ENCODE peak calls at places on chromosomes 13 and 19, in seven cellular contexts. J is fibroblast of lung; F is tibial artery; P is right lobe of liver; B is CD8-positive, alpha-beta memory T cell; E is left ventricle myocardium inferior; S is stomach. Q is an unnamed sample. For H3K27me3, the result is how much of the 10 kb centered on the place peaks cover.

GRCh38 chr19:43719378-43719868 is 3.5 kb downstream of the IRGC start:
- DNase-seq in J (no peak), F (no peak), P (no peak), B (no peak), E (no peak), S (no peak), Q (no peak)

GRCh38 chr13:108967371-108967770 is 338.0 kb downstream of the MYO16 start:
- DNase-seq in J (no peak), F (no peak), P (no peak), B (no peak), E (no peak), S (no peak), Q (no peak)

GRCh38 chr19:29040291-29040690 is 172.7 kb downstream of the UQCRFS1 start:
- DNase-seq in J (no peak), F (no peak), P (no peak), B (no peak), E (no peak), S (no peak), Q (no peak)

GRCh38 chr13:100725472-100725871 is 50.9 kb upstream of the TMTC4 start:
- DNase-seq in J (no peak), F (no peak), P (no peak), B (no peak), E (no peak), S (no peak), Q (no peak)

GRCh38 chr13:82772802-82773201 is 1109.5 kb downstream of the SLITRK1 start:
- DNase-seq in J (peak), F (no peak), P (no peak), B (no peak), E (no peak), S (no peak), Q (no peak)

GRCh38 chr13:94234766-94235165 is 244.7 kb downstream of the DCT start:
- DNase-seq in J (no peak), F (no peak), P (no peak), B (no peak), E (no peak), S (no peak), Q (no peak)

GRCh38 chr13:75489502-75490263 is 7.7 kb upstream of the TBC1D4 start:
- DNase-seq in J (peak), F (no peak), P (peak), B (no peak), E (no peak), S (peak), Q (no peak)

GRCh38 chr13:106277483-106278154 is 257.8 kb downstream of the EFNB2 start:
- DNase-seq in J (no peak), F (no peak), P (no peak), B (no peak), E (peak), S (no peak), Q (peak)

DNA sequence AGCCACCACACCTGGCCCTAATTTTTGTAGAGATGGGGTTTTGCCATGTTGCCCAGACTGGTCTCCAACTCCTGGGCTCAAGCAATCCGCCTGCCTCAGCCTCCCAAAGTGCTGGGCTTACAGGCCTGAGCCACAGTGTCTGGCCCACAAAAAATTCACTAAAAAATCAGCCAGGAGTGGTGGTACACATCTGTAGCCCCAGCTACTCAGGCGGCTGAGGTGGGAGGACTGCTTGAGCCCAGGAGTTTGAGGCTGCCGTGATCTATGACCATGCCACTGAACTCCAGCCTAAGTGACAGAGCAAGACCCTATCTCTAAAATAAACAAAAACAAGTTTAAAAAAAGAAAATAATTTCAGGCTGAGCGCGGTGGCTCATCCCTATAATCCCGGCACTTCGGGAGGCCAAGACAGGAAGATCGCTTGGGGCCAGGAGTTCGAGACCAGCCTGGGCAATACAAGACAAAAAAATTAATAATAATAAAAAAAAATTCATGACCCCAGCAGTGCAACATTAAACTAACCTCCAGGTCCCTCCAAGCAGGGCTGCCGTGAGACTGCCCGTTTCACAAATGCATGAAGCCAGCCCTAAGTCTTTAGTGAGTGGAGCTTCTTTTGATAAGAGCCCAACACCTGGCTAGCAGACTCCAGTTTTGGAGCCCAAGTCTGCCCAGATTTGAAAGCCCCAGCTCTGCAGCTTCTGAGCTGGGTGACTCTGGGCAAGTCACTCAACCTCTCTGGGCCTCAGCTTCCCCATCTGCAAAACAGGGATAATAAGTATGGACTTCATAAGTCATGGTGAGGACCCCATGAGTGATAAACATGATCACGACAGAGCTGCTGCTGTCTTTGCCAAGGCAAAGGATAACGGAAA is 38.6 kb upstream of the NANOS3 start:
- DNase-seq in J (no peak), F (no peak), P (no peak), B (no peak), E (no peak), S (no peak), Q (no peak)
- H3K4me3 ChIP-seq in J (peak), F (peak), P (no peak), B (peak), E (peak), S (peak), Q (no peak)

DNA sequence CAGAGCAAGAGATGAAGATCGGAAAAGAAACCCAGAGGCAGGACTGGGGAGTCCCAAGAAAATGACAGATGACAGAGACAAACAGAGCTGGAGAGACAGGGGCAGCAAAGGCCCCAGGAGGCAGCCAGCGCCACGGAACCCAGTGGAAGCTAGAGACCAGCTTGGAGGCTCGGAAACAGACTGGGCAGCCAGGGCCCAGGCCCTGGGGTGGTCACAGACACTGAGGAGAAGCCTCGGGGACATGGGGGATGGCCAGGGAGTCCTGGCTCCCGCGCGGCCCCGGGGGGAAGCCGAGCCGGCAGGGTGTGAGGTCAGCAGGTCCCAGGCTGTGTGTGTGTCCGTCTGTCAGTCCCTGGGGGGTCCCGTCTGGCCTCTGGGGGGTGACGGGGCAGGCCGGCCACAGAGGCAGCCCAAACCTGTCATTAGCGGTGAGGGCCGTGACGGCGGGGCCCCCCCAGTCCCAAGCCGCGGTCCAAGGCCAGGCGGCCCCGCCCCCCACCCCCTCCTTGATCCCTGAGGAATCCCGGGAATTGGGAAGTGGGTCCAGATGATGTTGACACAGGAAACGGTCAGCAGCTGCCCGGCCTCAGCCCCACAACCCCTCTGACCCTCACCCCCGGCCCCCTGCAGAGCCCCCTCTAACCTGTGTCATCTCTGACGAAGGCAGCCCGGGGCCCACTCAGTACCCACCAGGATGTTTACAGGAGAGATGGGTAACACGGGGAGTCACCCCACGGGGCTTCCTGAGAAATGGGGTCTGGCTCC is 2.5 kb upstream of the TMEM190 start:
- DNase-seq in J (peak), F (no peak), P (no peak), B (no peak), E (no peak), S (no peak), Q (no peak)
- H3K27me3 ChIP-seq in J (under half), F (half or more), P (under half), B (under half), E (half or more), S (half or more), Q (under half)

GRCh38 chr19:16154557-16154956 is 11.1 kb downstream of the HSH2D start:
- DNase-seq in J (no peak), F (no peak), P (no peak), B (no peak), E (no peak), S (no peak), Q (no peak)
- H3K27ac ChIP-seq in J (no peak), F (no peak), P (no peak), B (no peak), E (no peak), S (no peak), Q (no peak)

GRCh38 chr13:73991384-73991783 is 142.8 kb downstream of the KLF12 start:
- DNase-seq in J (no peak), F (no peak), P (no peak), B (no peak), E (no peak), S (no peak), Q (no peak)

GRCh38 chr13:73993661-73994060 is 140.5 kb downstream of the KLF12 start:
- DNase-seq in J (no peak), F (no peak), P (no peak), B (no peak), E (no peak), S (no peak), Q (no peak)

GRCh38 chr13:73989244-73989843 is 144.9 kb downstream of the KLF12 start:
- DNase-seq in J (no peak), F (no peak), P (no peak), B (no peak), E (no peak), S (no peak), Q (no peak)

GRCh38 chr13:73995752-73996151 is 138.5 kb downstream of the KLF12 start:
- DNase-seq in J (no peak), F (no peak), P (no peak), B (no peak), E (no peak), S (no peak), Q (no peak)

GRCh38 chr13:73991884-73992283 is 142.3 kb downstream of the KLF12 start:
- DNase-seq in J (no peak), F (no peak), P (no peak), B (no peak), E (no peak), S (no peak), Q (no peak)
- H3K4me3 ChIP-seq in J (no peak), F (no peak), P (no peak), B (no peak), E (no peak), S (no peak), Q (no peak)

GRCh38 chr13:45847554-45848224 is 3.9 kb downstream of the SIAH3 start:
- DNase-seq in J (peak), F (no peak), P (no peak), B (no peak), E (peak), S (peak), Q (no peak)
- H3K27me3 ChIP-seq in J (under half), F (half or more), P (under half), B (under half), E (half or more), S (half or more), Q (under half)

DNA sequence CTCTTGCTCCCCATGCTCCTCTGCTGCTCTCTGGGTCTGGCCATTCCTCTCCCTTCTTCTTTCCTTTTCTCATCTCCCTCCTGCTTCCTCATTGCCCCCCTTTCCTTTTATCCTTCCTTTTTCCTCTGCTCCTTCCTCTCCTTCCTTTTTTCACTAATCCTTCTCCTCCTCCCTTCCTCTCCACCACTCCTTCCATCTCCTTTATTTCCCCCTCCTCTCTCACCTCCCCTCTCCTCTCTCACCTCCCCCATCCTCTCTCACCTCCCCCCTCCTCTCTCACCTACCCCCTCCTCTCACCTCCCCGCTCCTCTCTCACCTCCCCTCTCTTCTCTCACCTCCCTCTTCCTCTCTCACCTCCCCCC is 13.6 kb downstream of the ARHGEF1 start:
- DNase-seq in J (no peak), F (no peak), P (no peak), B (no peak), E (no peak), S (no peak), Q (no peak)
- H3K27ac ChIP-seq in J (no peak), F (no peak), P (no peak), B (no peak), E (no peak), S (no peak), Q (no peak)

GRCh38 chr19:51715850-51716249 is 7.9 kb downstream of the HAS1 start:
- DNase-seq in J (no peak), F (no peak), P (no peak), B (no peak), E (no peak), S (no peak), Q (no peak)

GRCh38 chr19:51721905-51722304 is 1.9 kb downstream of the HAS1 start:
- DNase-seq in J (no peak), F (no peak), P (no peak), B (no peak), E (no peak), S (no peak), Q (no peak)

GRCh38 chr19:51716925-51717324 is 6.9 kb downstream of the HAS1 start:
- DNase-seq in J (no peak), F (no peak), P (peak), B (no peak), E (no peak), S (no peak), Q (no peak)

GRCh38 chr19:51722492-51722891 is 1.3 kb downstream of the HAS1 start:
- DNase-seq in J (no peak), F (no peak), P (no peak), B (no peak), E (no peak), S (no peak), Q (no peak)

GRCh38 chr19:51719251-51719901 is 4.4 kb downstream of the HAS1 start:
- DNase-seq in J (no peak), F (no peak), P (no peak), B (no peak), E (no peak), S (no peak), Q (no peak)
- H3K4me3 ChIP-seq in J (no peak), F (peak), P (no peak), B (no peak), E (peak), S (peak), Q (no peak)

GRCh38 chr19:11534538-11534937 is 4.1 kb upstream of the CNN1 start:
- DNase-seq in J (no peak), F (no peak), P (no peak), B (no peak), E (no peak), S (no peak), Q (no peak)
- H3K27me3 ChIP-seq in J (under half), F (under half), P (under half), B (under half), E (under half), S (under half), Q (under half)

GRCh38 chr19:46880440-46880839 is 19.6 kb downstream of the ARHGAP35 start:
- DNase-seq in J (no peak), F (no peak), P (no peak), B (no peak), E (no peak), S (no peak), Q (no peak)

GRCh38 chr19:46875234-46875633 is 14.4 kb downstream of the ARHGAP35 start:
- DNase-seq in J (peak), F (no peak), P (no peak), B (no peak), E (no peak), S (no peak), Q (no peak)

GRCh38 chr19:46872967-46873366 is 12.2 kb downstream of the ARHGAP35 start:
- DNase-seq in J (no peak), F (no peak), P (no peak), B (no peak), E (no peak), S (no peak), Q (no peak)

GRCh38 chr19:46878613-46879375 is 18.0 kb downstream of the ARHGAP35 start:
- DNase-seq in J (peak), F (no peak), P (no peak), B (no peak), E (no peak), S (no peak), Q (peak)

GRCh38 chr19:46875657-46876056 is 14.9 kb downstream of the ARHGAP35 start:
- DNase-seq in J (no peak), F (no peak), P (no peak), B (no peak), E (no peak), S (no peak), Q (no peak)
- H3K27ac ChIP-seq in J (no peak), F (no peak), P (peak), B (no peak), E (no peak), S (no peak), Q (no peak)

GRCh38 chr19:34835952-34836351 is 62.9 kb upstream of the ZNF599 start:
- DNase-seq in J (no peak), F (no peak), P (no peak), B (no peak), E (no peak), S (no peak), Q (no peak)
- H3K4me3 ChIP-seq in J (no peak), F (no peak), P (no peak), B (no peak), E (no peak), S (no peak), Q (no peak)